ENCODE peak calls at places on chromosome 3, in five cellular contexts. D, A, J, W and C are unnamed samples.

GRCh38 chr3:127287840-127288239 is at the start of gene PRR20G:
- DNase-seq in A (no peak), D (no peak), J (no peak), W (peak), C (no peak)

GRCh38 chr3:99637381-99638111 is 848 bp upstream of the COL8A1 start:
- DNase-seq in J (no peak), D (no peak), W (peak), A (peak), C (peak)

GRCh38 chr3:134201201-134202130 is 49.2 kb downstream of the RYK start:
- DNase-seq in D (no peak), J (no peak), A (no peak), W (no peak), C (no peak)

GRCh38 chr3:176430244-176430893 is 766.9 kb downstream of the TBL1XR1 start:
- DNase-seq in W (no peak), J (peak), D (no peak), A (no peak), C (no peak)

GRCh38 chr3:196654006-196654405 is 14.5 kb downstream of the NRROS start:
- DNase-seq in A (no peak), D (no peak), W (no peak), J (no peak), C (no peak)

GRCh38 chr3:36738701-36739100 is 25.7 kb downstream of the DCLK3 start:
- DNase-seq in W (no peak), J (peak), D (no peak), A (peak), C (no peak)

GRCh38 chr3:57659810-57660439 is 33.0 kb downstream of the DENND6A start:
- DNase-seq in W (no peak), A (no peak), J (no peak), D (no peak), C (no peak)

GRCh38 chr3:123780656-123781055 is 103.5 kb downstream of the MYLK start:
- DNase-seq in D (no peak), W (no peak), A (no peak), J (no peak), C (no peak)

GRCh38 chr3:76039431-76039830 is 254.1 kb upstream of the ZNF717 start:
- DNase-seq in W (no peak), J (no peak), A (no peak), D (no peak), C (no peak)

GRCh38 chr3:42713747-42714146 is 11.1 kb upstream of the HHATL start:
- DNase-seq in D (no peak), J (no peak), A (no peak), W (no peak), C (no peak)

GRCh38 chr3:42712344-42712648 is 9.7 kb upstream of the HHATL start:
- DNase-seq in D (no peak), W (no peak), J (no peak), A (peak), C (peak)

GRCh38 chr3:42712716-42713372 is 10.2 kb upstream of the HHATL start:
- DNase-seq in A (no peak), D (no peak), J (no peak), W (no peak), C (peak)

GRCh38 chr3:42710323-42711021 is 7.9 kb upstream of the HHATL start:
- DNase-seq in A (peak), J (no peak), D (no peak), W (peak), C (peak)

DNA sequence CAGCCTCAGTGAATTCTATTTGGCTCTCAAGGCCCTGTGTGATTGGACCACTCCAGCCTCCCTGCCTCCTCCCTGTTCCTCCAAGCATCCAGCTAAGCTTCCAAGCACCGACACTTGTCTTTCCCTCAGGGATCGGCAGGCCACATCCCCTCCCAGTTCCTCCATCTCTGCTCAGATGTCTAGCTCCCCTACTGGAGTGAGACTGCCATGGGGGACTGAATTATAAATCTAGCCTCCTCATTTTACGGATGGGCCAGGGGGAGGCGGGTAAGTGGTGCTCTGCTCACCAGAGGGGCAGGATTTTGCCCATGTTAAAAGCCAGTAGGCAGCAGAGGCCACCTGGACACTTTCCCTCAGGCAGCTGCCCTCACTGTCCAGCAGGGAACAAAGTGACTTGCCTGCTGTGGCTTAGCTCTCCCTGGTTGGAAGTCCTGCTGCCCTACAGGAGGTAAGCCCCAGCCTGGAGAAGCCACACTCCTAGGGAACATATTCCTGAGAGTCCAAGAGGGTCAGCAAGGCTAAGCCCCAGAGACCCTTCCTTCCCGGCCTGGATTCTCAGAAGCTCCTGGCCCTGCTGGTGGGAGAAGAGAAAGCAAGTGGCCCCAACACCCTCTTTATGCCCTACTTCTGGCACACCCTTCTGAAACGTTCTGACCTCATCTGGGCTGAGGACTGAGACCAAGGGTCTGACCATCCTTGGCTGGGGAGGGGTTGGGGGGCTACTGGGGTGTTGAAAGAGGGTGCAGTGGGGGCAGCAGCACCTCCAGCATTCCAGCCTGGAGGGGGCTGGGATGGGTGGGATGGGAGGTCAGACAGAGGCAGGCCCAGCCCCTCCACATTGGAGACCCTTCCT is 9.1 kb upstream of the HHATL start:
- DNase-seq in D (no peak), W (peak), J (no peak), A (peak), C (peak)
- TF ChIP-seq CTCF in D (no peak), W (no peak), J (no peak), A (no peak), C (no peak)

DNA sequence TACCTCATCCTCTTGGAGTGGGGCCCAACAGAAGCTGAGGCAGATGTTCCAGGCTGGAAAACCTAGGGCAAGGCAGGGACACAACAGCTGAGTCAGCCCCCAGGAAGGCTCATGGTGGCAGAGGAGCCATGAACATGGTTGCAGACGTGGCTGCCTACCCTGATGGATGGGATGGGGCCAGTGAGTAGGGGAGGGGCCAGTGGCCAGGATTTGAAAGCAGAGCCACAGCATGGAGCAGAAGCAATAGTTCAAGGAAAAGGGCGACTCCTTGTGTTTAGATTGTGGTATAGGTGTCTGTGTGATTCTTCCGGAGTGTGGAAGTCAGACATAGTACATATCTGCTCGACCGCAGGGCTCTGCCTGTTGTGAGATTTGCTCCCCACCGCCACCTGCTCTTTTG is 24.2 kb downstream of the PXYLP1 start:
- DNase-seq in J (no peak), D (no peak), W (peak), A (no peak), C (no peak)
- TF ChIP-seq CTCF in J (no peak), D (no peak), W (no peak), A (no peak), C (no peak)

DNA sequence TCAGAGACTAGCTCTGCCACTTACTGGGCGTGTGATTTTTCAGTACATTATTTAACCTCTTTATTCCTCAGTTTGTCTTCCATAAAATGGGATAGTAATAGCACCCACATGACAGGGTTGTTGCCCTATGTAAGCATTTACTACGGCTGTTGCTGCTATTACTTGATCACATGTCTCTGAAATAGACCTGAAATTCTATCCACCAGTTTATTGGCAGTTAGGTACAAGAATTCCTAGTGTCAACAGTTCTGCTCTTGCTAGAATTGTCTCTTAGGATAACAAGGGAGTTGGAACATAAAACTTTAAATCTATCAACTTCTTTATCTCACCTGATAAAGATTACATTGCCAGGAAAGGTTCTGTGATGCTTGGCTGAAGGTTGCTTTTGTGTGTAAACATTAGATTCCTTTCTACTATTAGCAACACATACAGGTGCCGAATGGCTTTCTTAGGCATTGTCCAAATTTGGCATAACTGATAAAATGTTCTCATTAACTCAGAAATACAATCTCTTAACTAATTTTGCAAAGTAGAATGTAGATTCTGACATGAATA is 38.7 kb downstream of the ATP13A4 start:
- DNase-seq in D (no peak), A (no peak), J (no peak), W (no peak), C (no peak)
- TF ChIP-seq CTCF in D (no peak), A (no peak), J (no peak), W (no peak), C (no peak)

DNA sequence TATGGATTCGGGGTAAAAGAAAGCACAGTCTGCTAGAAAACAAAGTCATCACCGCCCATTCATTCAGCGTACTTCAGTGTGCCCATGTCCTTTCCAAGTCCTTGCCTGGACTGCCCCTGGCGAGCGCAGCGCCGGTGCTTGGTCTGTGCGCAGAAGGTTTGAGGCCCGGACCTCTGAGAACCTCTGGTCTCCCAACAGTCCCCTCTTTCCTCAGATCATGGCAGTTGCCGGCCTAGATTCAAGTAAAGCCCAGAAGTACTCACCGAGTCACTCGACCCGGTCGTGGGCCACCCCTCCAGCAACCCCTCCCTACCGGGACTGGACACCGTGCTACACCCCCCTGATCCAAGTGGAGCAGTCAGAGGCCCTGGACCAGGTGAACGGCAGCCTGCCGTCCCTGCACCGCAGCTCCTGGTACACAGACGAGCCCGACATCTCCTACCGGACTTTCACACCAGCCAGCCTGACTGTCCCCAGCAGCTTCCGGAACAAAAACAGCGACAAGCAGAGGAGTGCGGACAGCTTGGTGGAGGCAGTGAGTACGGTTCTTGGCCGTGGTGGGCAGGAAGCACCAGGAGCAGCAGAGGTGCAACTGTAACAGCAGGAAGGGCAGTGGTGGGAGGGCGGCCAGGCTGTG is 36.3 kb downstream of the CHDH start:
- DNase-seq in D (no peak), W (no peak), J (no peak), A (no peak), C (no peak)
- TF ChIP-seq CTCF in D (no peak), W (no peak), J (no peak), A (no peak), C (no peak)

GRCh38 chr3:117893638-117894037 is 1141.0 kb downstream of the IGSF11 start:
- DNase-seq in A (no peak), W (no peak), J (no peak), D (no peak), C (no peak)

GRCh38 chr3:117892991-117893390 is 1141.7 kb downstream of the IGSF11 start:
- DNase-seq in W (no peak), J (no peak), D (no peak), A (no peak), C (no peak)

GRCh38 chr3:117903226-117903625 is 1131.4 kb downstream of the IGSF11 start:
- DNase-seq in A (no peak), W (no peak), J (no peak), D (no peak), C (no peak)

DNA sequence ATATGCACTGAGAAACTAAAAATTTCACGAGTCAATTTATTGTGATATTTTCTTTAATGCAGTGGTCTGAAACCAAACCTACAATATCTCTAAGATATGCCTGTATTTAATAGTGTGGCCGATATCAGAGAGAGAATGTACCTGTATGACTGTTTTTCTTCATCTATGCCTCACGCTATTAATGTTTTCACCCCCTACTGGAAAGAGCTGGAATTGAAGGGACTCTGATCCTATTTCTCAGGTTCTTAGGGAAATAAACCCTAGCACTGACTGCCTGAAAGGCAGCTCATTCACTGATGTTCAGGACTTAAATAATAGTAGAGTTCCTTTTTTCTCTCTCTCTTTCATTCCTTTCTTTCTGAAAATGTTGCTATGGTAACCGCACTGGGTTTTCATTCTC is 1135.9 kb downstream of the IGSF11 start:
- DNase-seq in D (no peak), A (no peak), W (no peak), J (no peak), C (no peak)
- TF ChIP-seq CTCF in D (no peak), A (no peak), W (peak), J (no peak), C (peak)